ENCODE peak calls at places on chromosomes 11 and 22, in ten cellular contexts. W, M, R, U, J, B, Y, Q, K and T are unnamed samples.

GRCh38 chr11:33545941-33546340 is 154.7 kb downstream of the C11orf91 start:
- DNase-seq in W (no peak), M (no peak), R (no peak), U (no peak), J (no peak), B (peak), Y (no peak), Q (no peak), K (no peak), T (no peak)

GRCh38 chr11:64970731-64971151 is 1.2 kb downstream of the MAJIN start:
- DNase-seq in W (no peak), M (no peak), R (no peak), U (no peak), J (peak), B (no peak), Y (no peak), Q (no peak), K (no peak), T (no peak)

GRCh38 chr11:124740277-124740882 is 638 bp downstream of the NRGN start:
- DNase-seq in W (peak), M (peak), R (peak), U (peak), J (no peak), B (no peak), Y (no peak), Q (no peak), K (no peak), T (peak)

GRCh38 chr11:101993172-101993571 is 54.1 kb upstream of the CFAP300 start:
- DNase-seq in W (no peak), M (no peak), R (no peak), U (no peak), J (no peak), B (no peak), Y (no peak), Q (no peak), K (no peak), T (no peak)

GRCh38 chr11:123556633-123557032 is 97.8 kb downstream of the SCN3B start:
- DNase-seq in W (no peak), M (no peak), R (no peak), U (no peak), J (no peak), B (no peak), Y (no peak), Q (no peak), K (no peak), T (no peak)

GRCh38 chr11:76678316-76678715 is 7.8 kb upstream of the LRRC32 start:
- DNase-seq in W (no peak), M (no peak), R (no peak), U (no peak), J (no peak), B (no peak), Y (no peak), Q (no peak), K (no peak), T (no peak)

GRCh38 chr11:124920870-124921609 is 2.0 kb downstream of the HEPN1 start:
- DNase-seq in W (peak), M (peak), R (peak), U (peak), J (peak), B (peak), Y (peak), Q (peak), K (no peak), T (peak)

GRCh38 chr11:128354476-128354875 is 232.9 kb downstream of the ETS1 start:
- DNase-seq in W (no peak), M (no peak), R (no peak), U (no peak), J (no peak), B (peak), Y (no peak), Q (no peak), K (no peak), T (no peak)

GRCh38 chr11:62559204-62559603 is 12.6 kb upstream of the AHNAK start:
- DNase-seq in W (no peak), M (no peak), R (peak), U (no peak), J (no peak), B (no peak), Y (no peak), Q (no peak), K (no peak), T (no peak)

GRCh38 chr22:47206819-47207218 is 444.4 kb downstream of the TBC1D22A start:
- DNase-seq in W (no peak), M (no peak), R (peak), U (peak), J (no peak), B (no peak), Y (no peak), Q (no peak), K (no peak), T (no peak)

GRCh38 chr11:64063741-64064140 is 28.0 kb downstream of the FLRT1 start:
- DNase-seq in W (no peak), M (no peak), R (no peak), U (no peak), J (no peak), B (no peak), Y (no peak), Q (no peak), K (no peak), T (no peak)

GRCh38 chr11:47186937-47187681 is 875 bp upstream of the PACSIN3 start:
- DNase-seq in W (no peak), M (no peak), R (no peak), U (no peak), J (peak), B (peak), Y (peak), Q (peak), K (no peak), T (peak)
- TF ChIP-seq POLR2A in W (no peak), M (peak), R (no peak), U (no peak), J (no peak), B (no peak), Y (peak), Q (peak), K (peak), T (peak)

GRCh38 chr11:58739725-58740430 is 8.1 kb upstream of the GLYAT start:
- DNase-seq in W (no peak), M (no peak), R (no peak), U (no peak), J (no peak), B (peak), Y (no peak), Q (no peak), K (no peak), T (no peak)
- H3K27ac ChIP-seq in W (no peak), M (no peak), R (no peak), U (no peak), J (no peak), B (no peak), Y (no peak), Q (no peak), K (no peak), T (no peak)

GRCh38 chr11:12680940-12681258 is 6.7 kb downstream of the TEAD1 start:
- DNase-seq in W (no peak), M (no peak), R (no peak), U (no peak), J (no peak), B (no peak), Y (no peak), Q (no peak), K (no peak), T (no peak)

GRCh38 chr11:12680246-12680939 is 6.2 kb downstream of the TEAD1 start:
- DNase-seq in W (no peak), M (no peak), R (no peak), U (peak), J (peak), B (peak), Y (peak), Q (peak), K (no peak), T (peak)

GRCh38 chr11:12678092-12678491 is 3.9 kb downstream of the TEAD1 start:
- DNase-seq in W (no peak), M (no peak), R (no peak), U (no peak), J (no peak), B (no peak), Y (no peak), Q (no peak), K (no peak), T (peak)

GRCh38 chr11:12678991-12679390 is 4.8 kb downstream of the TEAD1 start:
- DNase-seq in W (no peak), M (no peak), R (no peak), U (no peak), J (no peak), B (no peak), Y (no peak), Q (no peak), K (no peak), T (no peak)

GRCh38 chr11:12679471-12679870 is 5.2 kb downstream of the TEAD1 start:
- DNase-seq in W (no peak), M (no peak), R (no peak), U (no peak), J (no peak), B (no peak), Y (no peak), Q (no peak), K (no peak), T (no peak)
- H3K4me3 ChIP-seq in W (peak), M (no peak), R (no peak), U (no peak), J (no peak), B (no peak), Y (no peak), Q (no peak), K (no peak), T (no peak)

GRCh38 chr11:34588701-34589100 is 32.2 kb upstream of the EHF start:
- DNase-seq in W (no peak), M (no peak), R (no peak), U (no peak), J (no peak), B (no peak), Y (no peak), Q (no peak), K (no peak), T (no peak)
- TF ChIP-seq POLR2A in W (no peak), M (no peak), R (no peak), U (no peak), J (no peak), B (no peak), Y (no peak), Q (no peak), K (no peak), T (no peak)

GRCh38 chr11:32107647-32108046 is 16.8 kb downstream of the RCN1 start:
- DNase-seq in W (no peak), M (no peak), R (no peak), U (no peak), J (no peak), B (no peak), Y (no peak), Q (no peak), K (no peak), T (no peak)

GRCh38 chr11:32109138-32109537 is 18.3 kb downstream of the RCN1 start:
- DNase-seq in W (no peak), M (no peak), R (no peak), U (no peak), J (no peak), B (peak), Y (no peak), Q (no peak), K (no peak), T (no peak)

GRCh38 chr11:32103941-32104340 is 13.1 kb downstream of the RCN1 start:
- DNase-seq in W (no peak), M (no peak), R (no peak), U (no peak), J (no peak), B (no peak), Y (no peak), Q (no peak), K (no peak), T (no peak)

GRCh38 chr11:32108576-32108975 is 17.7 kb downstream of the RCN1 start:
- DNase-seq in W (no peak), M (no peak), R (no peak), U (no peak), J (no peak), B (peak), Y (no peak), Q (no peak), K (no peak), T (no peak)

DNA sequence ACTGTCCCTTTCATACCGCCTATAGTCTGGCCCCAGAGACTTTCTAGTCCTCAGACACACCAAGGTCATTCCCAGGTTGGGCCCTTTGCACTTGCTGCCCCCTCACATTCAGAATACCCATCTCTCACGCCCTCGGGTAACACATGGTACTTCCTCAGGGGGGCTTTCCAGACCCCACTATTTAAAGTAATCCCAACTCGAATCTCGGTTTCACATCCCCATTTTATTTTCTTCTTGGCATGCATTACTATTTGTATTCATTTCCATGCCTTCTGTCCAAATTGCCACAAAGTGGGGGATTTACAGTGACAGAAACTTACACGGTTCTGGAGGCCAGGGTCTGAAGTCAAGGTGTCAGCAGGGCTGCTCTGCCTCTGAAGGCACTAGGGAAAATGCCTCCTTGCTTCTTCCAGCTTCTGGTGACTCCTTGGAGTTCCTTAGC is 15.0 kb downstream of the RCN1 start:
- DNase-seq in W (no peak), M (no peak), R (no peak), U (no peak), J (no peak), B (no peak), Y (no peak), Q (no peak), K (no peak), T (no peak)
- H3K27ac ChIP-seq in W (no peak), M (no peak), R (no peak), U (no peak), J (no peak), B (no peak), Y (no peak), Q (no peak), K (no peak), T (no peak)

DNA sequence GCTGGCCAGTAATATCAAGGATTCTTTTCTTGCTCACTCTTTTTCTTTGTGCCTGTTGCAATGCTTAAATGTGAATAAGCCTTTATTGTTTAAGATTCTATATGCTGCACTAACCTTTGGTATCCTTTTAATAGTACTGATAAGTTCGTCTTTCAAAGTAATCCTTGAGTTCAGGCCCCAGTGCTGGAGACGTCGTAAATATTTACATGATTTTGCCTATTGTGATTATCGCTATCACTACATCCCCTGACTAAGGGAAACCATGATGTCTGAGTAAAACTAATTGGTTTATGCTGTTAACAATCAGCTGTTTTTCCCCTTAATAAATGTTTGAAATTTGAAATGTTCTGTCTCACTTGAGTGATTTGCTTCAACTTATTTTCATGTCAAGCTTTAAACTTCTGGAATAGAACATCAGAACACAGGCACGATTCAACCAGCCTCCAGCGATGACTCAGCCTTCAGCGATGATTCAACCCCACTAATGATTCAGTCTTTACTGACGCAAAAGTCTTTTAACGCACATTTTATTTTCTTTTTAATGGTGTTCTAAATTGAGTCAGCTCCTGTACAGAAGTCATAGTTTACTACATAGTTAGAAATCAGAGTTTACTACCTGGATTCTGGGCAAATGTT is 3.9 kb downstream of the HTATIP2 start:
- DNase-seq in W (peak), M (no peak), R (no peak), U (no peak), J (peak), B (peak), Y (peak), Q (no peak), K (peak), T (no peak)
- H3K4me3 ChIP-seq in W (peak), M (no peak), R (no peak), U (no peak), J (no peak), B (peak), Y (no peak), Q (no peak), K (peak), T (no peak)

GRCh38 chr11:114175706-114176105 is 116.2 kb downstream of the ZBTB16 start:
- DNase-seq in W (no peak), M (no peak), R (no peak), U (no peak), J (no peak), B (no peak), Y (no peak), Q (no peak), K (no peak), T (no peak)
- TF ChIP-seq POLR2A in W (no peak), M (no peak), R (no peak), U (no peak), J (no peak), B (no peak), Y (no peak), Q (no peak), K (no peak), T (no peak)